ENCODE peak calls at places on chromosomes 3 and 15, in eight cellular contexts. Q, L, O, A, I, E, S and R are unnamed samples.
A peak's percentile ranks its signal among the peaks of the same experiment; 100 is the strongest.

GRCh38 chr3:124363451-124363850 is 366.8 kb upstream of the UMPS start:
- DNase-seq in Q (no peak), L (no peak), O (no peak), A (no peak), I (no peak), E (no peak), S (peak; percentile 91), R (no peak)

GRCh38 chr3:18097473-18097872 is 327.7 kb downstream of the SATB1 start:
- DNase-seq in Q (no peak), L (no peak), O (no peak), A (no peak), I (no peak), E (no peak), S (no peak), R (no peak)

GRCh38 chr15:84681822-84682221 is 23.8 kb upstream of the NMB start:
- DNase-seq in Q (peak; percentile 75), L (no peak), O (no peak), A (no peak), I (no peak), E (no peak), S (peak; percentile 49), R (no peak)

GRCh38 chr15:91412529-91412928 is 312.5 kb downstream of the SV2B start:
- DNase-seq in Q (peak; percentile 73), L (no peak), O (no peak), A (no peak), I (no peak), E (no peak), S (no peak), R (no peak)

GRCh38 chr3:196941846-196942225 is 492 bp downstream of the NCBP2 start:
- DNase-seq in Q (peak; percentile 80), L (no peak), O (no peak), A (no peak), I (peak; percentile 46), E (peak; percentile 28), S (peak; percentile 51), R (peak; percentile 80)

GRCh38 chr3:171113716-171114115 is 87.2 kb upstream of the SLC2A2 start:
- DNase-seq in Q (no peak), L (no peak), O (no peak), A (no peak), I (no peak), E (no peak), S (no peak), R (no peak)

GRCh38 chr3:183092256-183092655 is 7.0 kb downstream of the MCCC1 start:
- DNase-seq in Q (no peak), L (no peak), O (no peak), A (no peak), I (no peak), E (no peak), S (no peak), R (no peak)

GRCh38 chr15:58987501-58988010 is at the start of gene RNF111:
- DNase-seq in Q (peak; percentile 95), L (peak; percentile 86), O (peak; percentile 95), A (peak; percentile 89), I (peak; percentile 91), E (peak; percentile 98), S (peak; percentile 97), R (peak; percentile 96)

GRCh38 chr3:126982522-126983175 is at the start of gene PLXNA1:
- DNase-seq in Q (peak; percentile 80), L (peak; percentile 94), O (peak; percentile 88), A (peak; percentile 76), I (peak; percentile 82), E (peak; percentile 66), S (peak; percentile 66), R (peak; percentile 88)

GRCh38 chr3:181274025-181274424 is 284.5 kb upstream of the DNAJC19 start:
- DNase-seq in Q (no peak), L (no peak), O (no peak), A (no peak), I (no peak), E (no peak), S (no peak), R (no peak)

GRCh38 chr15:79170256-79170664 is 79.7 kb upstream of the RASGRF1 start:
- DNase-seq in Q (no peak), L (no peak), O (peak; percentile 51), A (no peak), I (no peak), E (peak; percentile 51), S (no peak), R (peak; percentile 88)

GRCh38 chr15:61640751-61641150 is 411.6 kb upstream of the RORA start:
- DNase-seq in Q (no peak), L (no peak), O (no peak), A (no peak), I (no peak), E (no peak), S (no peak), R (no peak)

GRCh38 chr3:74613060-74613459 is 1.4 kb downstream of the CNTN3 start:
- DNase-seq in Q (no peak), L (no peak), O (no peak), A (no peak), I (no peak), E (no peak), S (peak; percentile 31), R (no peak)

GRCh38 chr3:188746291-188746783 is 425.4 kb upstream of the TPRG1 start:
- DNase-seq in Q (no peak), L (no peak), O (no peak), A (no peak), I (no peak), E (no peak), S (peak; percentile 31), R (no peak)
- TF ChIP-seq POLR2A in Q (no peak), L (no peak), O (no peak), A (no peak), I (no peak), E (no peak), S (no peak), R (no peak)

GRCh38 chr3:42855547-42856380 is 19.9 kb downstream of the CYP8B1 start:
- DNase-seq in Q (no peak), L (no peak), O (no peak), A (no peak), I (no peak), E (no peak), S (no peak), R (peak; percentile 93)
- TF ChIP-seq POLR2A in Q (no peak), L (no peak), O (no peak), A (no peak), I (no peak), E (no peak), S (no peak), R (no peak)

DNA sequence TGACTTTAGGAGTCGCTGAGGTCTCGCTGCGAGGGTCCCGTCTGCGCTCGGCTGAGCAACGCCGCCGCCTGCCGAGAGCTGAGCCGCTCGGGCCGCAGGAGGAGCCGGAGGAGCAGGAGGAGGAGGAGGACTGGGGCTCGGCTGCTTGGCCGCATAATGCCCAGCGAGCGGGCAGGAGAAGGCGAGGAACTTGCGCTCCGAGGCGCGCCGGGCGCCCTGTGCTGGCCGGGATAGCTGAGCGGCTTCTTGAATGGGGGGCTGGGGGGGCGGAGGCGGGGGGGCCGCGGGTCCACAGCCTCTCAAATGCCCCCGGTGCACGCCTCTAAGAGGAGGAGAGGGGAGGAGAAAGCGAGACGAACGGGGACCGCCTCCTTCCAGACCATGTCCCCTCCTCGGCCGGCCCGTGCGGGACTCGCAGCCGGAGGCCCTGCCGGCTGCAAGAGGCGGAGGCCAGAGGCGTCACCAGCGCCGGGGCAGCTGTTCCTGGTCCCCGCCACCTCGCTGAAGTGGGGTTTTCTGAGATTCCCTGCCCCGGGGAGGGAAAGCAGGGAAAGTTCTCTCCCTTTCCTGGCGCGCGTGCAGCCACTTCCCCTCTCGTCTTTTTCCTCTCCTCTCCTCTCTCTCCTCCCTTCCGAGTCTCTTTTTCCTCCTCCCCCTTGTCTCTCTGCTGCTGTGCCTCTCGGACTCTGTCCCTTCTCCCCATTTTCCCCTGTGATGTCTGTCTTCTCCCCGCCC is at the start of gene ADAMTS9:
- DNase-seq in Q (no peak), L (peak; percentile 82), O (peak; percentile 80), A (peak; percentile 54), I (no peak), E (peak; percentile 15), S (peak; percentile 60), R (peak; percentile 26)
- TF ChIP-seq POLR2A in Q (no peak), L (no peak), O (no peak), A (peak; percentile 82), I (no peak), E (no peak), S (peak; percentile 45), R (no peak)

DNA sequence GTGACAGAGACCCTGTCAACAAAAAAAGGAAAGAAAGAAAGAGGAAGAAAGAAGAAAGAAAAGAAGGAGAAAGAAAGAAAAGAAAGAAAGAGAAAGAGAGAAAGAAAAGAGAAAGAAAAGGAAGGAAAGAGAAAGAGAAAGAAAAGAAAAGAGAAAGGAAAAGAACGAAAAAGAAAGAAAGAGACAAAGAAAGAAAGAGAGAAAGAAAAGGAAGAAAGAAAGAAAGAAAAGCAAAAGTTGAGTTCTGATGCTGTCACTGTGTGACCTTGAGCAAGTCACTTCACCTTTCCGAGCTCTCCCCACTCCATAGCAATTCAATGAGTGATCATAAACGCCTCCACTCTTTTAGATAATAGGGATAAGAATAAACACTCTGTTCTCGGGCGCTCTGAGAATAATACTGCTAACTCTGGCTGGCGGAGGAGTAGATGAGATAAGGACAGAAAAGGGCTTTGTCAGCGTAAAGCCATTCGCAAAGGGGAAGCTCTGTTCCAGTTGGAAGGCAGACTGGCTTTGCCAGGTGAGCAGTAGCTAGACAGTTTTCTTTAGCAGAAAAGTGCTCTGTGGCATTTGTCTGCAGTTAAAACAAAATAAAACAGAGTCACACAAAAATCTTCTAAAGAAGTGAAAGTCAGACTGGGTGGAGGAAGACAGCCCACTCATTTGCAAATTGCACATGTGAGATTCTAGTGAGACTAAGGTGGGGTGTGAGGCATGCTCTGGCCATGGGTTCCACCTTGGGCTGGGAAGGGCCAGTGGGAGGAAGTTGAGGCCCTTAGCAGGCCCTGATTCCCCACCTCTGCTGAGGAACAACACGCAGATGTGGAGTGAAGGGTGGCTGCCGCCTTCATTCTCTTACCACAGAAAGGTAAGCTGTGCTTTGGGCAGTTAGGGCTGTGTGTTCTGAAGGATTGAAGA is 9.6 kb upstream of the FLNB start:
- DNase-seq in Q (peak; percentile 22), L (no peak), O (no peak), A (peak; percentile 41), I (no peak), E (no peak), S (peak; percentile 81), R (peak; percentile 31)
- TF ChIP-seq POLR2A in Q (no peak), L (no peak), O (no peak), A (no peak), I (peak; percentile 61), E (no peak), S (no peak), R (no peak)

GRCh38 chr15:25106209-25106608 is 151.4 kb downstream of the SNRPN start:
- DNase-seq in Q (no peak), L (no peak), O (no peak), A (no peak), I (no peak), E (no peak), S (no peak), R (no peak)
- TF ChIP-seq POLR2A in Q (no peak), L (no peak), O (no peak), A (no peak), I (no peak), E (no peak), S (no peak), R (no peak)

GRCh38 chr15:44882499-44882968 is 74.0 kb upstream of the TERB2 start:
- DNase-seq in Q (no peak), L (no peak), O (no peak), A (no peak), I (no peak), E (no peak), S (no peak), R (no peak)
- TF ChIP-seq POLR2A in Q (no peak), L (no peak), O (no peak), A (no peak), I (no peak), E (no peak), S (no peak), R (no peak)

GRCh38 chr15:48996276-48996675 is 32.6 kb upstream of the SHC4 start:
- DNase-seq in Q (no peak), L (no peak), O (no peak), A (no peak), I (no peak), E (no peak), S (peak; percentile 33), R (no peak)
- TF ChIP-seq POLR2A in Q (no peak), L (no peak), O (no peak), A (no peak), I (no peak), E (no peak), S (no peak), R (no peak)